ENCODE peak calls at places on chromosomes 13 and 19, in six cellular contexts. One of them, this sample, is unnamed.

GRCh38 chr13:99688776-99689175 is 187.5 kb downstream of the TM9SF2 start:
- DNase-seq in brain microvascular endothelial cell: no peak
- DNase-seq in body of pancreas: no peak
- DNase-seq in PC-3: no peak
- DNase-seq in tibial artery: no peak
- DNase-seq in GM12878: no peak
- DNase-seq in this sample: no peak

GRCh38 chr13:46803586-46803985 is 6.6 kb upstream of the ESD start:
- DNase-seq in PC-3: no peak
- DNase-seq in tibial artery: no peak
- DNase-seq in brain microvascular endothelial cell: peak
- DNase-seq in body of pancreas: no peak
- DNase-seq in GM12878: no peak
- DNase-seq in this sample: no peak

GRCh38 chr13:71866173-71867091 is 572 bp downstream of the DACH1 start:
- DNase-seq in PC-3: no peak
- DNase-seq in body of pancreas: peak
- DNase-seq in tibial artery: no peak
- DNase-seq in GM12878: no peak
- DNase-seq in brain microvascular endothelial cell: peak
- DNase-seq in this sample: no peak

GRCh38 chr19:50921391-50922315 is 10.5 kb upstream of the KLK4 start:
- DNase-seq in PC-3: peak
- DNase-seq in GM12878: no peak
- DNase-seq in body of pancreas: no peak
- DNase-seq in brain microvascular endothelial cell: no peak
- DNase-seq in tibial artery: no peak
- DNase-seq in this sample: no peak

GRCh38 chr13:77878186-77878585 is 40.4 kb downstream of the EDNRB start:
- DNase-seq in body of pancreas: no peak
- DNase-seq in PC-3: peak
- DNase-seq in tibial artery: no peak
- DNase-seq in brain microvascular endothelial cell: no peak
- DNase-seq in GM12878: no peak
- DNase-seq in this sample: no peak

GRCh38 chr13:110187501-110188161 is 119.3 kb downstream of the COL4A1 start:
- DNase-seq in body of pancreas: peak
- DNase-seq in tibial artery: no peak
- DNase-seq in PC-3: peak
- DNase-seq in GM12878: no peak
- DNase-seq in brain microvascular endothelial cell: peak
- DNase-seq in this sample: no peak

GRCh38 chr13:64078025-64078424 is 2662.4 kb upstream of the PCDH20 start:
- DNase-seq in brain microvascular endothelial cell: no peak
- DNase-seq in PC-3: no peak
- DNase-seq in body of pancreas: no peak
- DNase-seq in GM12878: no peak
- DNase-seq in tibial artery: no peak
- DNase-seq in this sample: no peak

GRCh38 chr13:94309576-94309975 is 169.9 kb downstream of the DCT start:
- DNase-seq in GM12878: no peak
- DNase-seq in PC-3: no peak
- DNase-seq in brain microvascular endothelial cell: no peak
- DNase-seq in tibial artery: no peak
- DNase-seq in body of pancreas: no peak
- DNase-seq in this sample: no peak

GRCh38 chr13:71786815-71787214 is 80.2 kb downstream of the DACH1 start:
- DNase-seq in tibial artery: no peak
- DNase-seq in body of pancreas: no peak
- DNase-seq in GM12878: no peak
- DNase-seq in PC-3: no peak
- DNase-seq in brain microvascular endothelial cell: no peak
- DNase-seq in this sample: no peak

GRCh38 chr19:5880604-5881078 is 10.3 kb upstream of the FUT5 start:
- DNase-seq in GM12878: no peak
- DNase-seq in tibial artery: no peak
- DNase-seq in PC-3: no peak
- DNase-seq in brain microvascular endothelial cell: peak
- DNase-seq in body of pancreas: peak
- DNase-seq in this sample: no peak

GRCh38 chr13:106573855-106574254 is 5.9 kb upstream of the ARGLU1 start:
- DNase-seq in brain microvascular endothelial cell: no peak
- DNase-seq in PC-3: no peak
- DNase-seq in tibial artery: peak
- DNase-seq in body of pancreas: no peak
- DNase-seq in GM12878: no peak
- DNase-seq in this sample: no peak

GRCh38 chr19:45035755-45036154 is 3.1 kb upstream of the CLASRP start:
- DNase-seq in GM12878: no peak
- DNase-seq in body of pancreas: no peak
- DNase-seq in PC-3: no peak
- DNase-seq in tibial artery: no peak
- DNase-seq in brain microvascular endothelial cell: no peak
- DNase-seq in this sample: no peak

GRCh38 chr19:45041125-45041524 is 2.3 kb downstream of the CLASRP start:
- DNase-seq in tibial artery: no peak
- DNase-seq in brain microvascular endothelial cell: no peak
- DNase-seq in PC-3: no peak
- DNase-seq in body of pancreas: no peak
- DNase-seq in GM12878: no peak
- DNase-seq in this sample: no peak

GRCh38 chr19:45037393-45038169 is 1.3 kb upstream of the CLASRP start:
- DNase-seq in PC-3: no peak
- DNase-seq in tibial artery: no peak
- DNase-seq in GM12878: no peak
- DNase-seq in body of pancreas: no peak
- DNase-seq in brain microvascular endothelial cell: no peak
- DNase-seq in this sample: no peak

GRCh38 chr19:45038931-45039893 is at the start of gene CLASRP:
- DNase-seq in GM12878: peak
- DNase-seq in brain microvascular endothelial cell: peak
- DNase-seq in body of pancreas: peak
- DNase-seq in tibial artery: peak
- DNase-seq in PC-3: peak
- DNase-seq in this sample: peak

GRCh38 chr19:45040059-45040767 is 1.4 kb downstream of the CLASRP start:
- DNase-seq in GM12878: no peak
- DNase-seq in body of pancreas: no peak
- DNase-seq in brain microvascular endothelial cell: no peak
- DNase-seq in PC-3: no peak
- DNase-seq in tibial artery: no peak
- DNase-seq in this sample: no peak
- TF ChIP-seq CTCF in GM12878: no peak
- TF ChIP-seq CTCF in body of pancreas: no peak
- TF ChIP-seq CTCF in brain microvascular endothelial cell: no peak
- TF ChIP-seq CTCF in PC-3: no peak
- TF ChIP-seq CTCF in tibial artery: no peak
- TF ChIP-seq CTCF in this sample: no peak

DNA sequence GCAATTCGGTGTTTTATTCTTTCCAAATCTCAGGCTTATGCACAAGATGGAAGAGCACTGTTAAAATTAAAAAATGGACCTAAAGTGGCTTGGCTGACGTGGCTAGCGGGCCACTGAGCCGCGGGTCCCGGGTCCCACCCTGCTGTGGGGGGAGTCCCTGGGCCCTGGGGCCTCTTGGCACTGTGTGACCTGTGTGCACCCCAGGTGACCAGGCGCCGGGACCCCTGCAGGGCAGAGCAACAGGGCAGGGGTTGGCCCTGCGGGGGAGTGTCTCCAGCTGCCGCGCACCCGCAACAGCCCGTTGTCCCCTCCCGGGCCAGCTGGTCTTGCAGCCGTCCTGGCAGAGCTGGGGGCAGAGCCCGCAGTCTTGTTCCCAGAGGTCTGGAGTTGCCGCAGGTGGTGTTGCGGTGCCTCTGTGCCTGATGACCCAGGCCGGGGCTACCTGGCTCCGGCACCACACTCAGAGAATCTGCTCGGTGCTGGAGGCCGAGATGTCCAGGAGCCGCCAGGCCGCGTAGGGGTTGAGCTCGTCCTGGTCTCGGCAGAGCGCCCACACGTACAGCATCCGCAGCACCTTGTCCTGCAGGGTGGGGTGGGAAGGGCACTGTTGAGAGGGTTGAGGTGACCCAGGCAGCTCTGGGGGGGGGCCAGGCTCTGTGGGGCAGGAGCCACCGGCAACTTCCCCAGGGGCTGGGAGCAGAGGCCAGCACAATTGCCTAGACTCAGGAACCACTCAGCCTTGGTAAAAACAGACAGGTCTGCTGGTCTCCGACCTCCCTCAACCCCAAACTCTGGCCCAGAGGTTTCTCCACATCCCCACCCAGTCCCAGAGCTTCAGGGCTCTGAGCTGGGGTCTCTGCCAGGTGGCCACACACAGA is 1.0 kb upstream of the CTXN1 start:
- DNase-seq in PC-3: no peak
- DNase-seq in tibial artery: no peak
- DNase-seq in body of pancreas: peak
- DNase-seq in brain microvascular endothelial cell: no peak
- DNase-seq in GM12878: no peak
- DNase-seq in this sample: no peak
- H3K4me3 ChIP-seq in PC-3: no peak
- H3K4me3 ChIP-seq in tibial artery: peak
- H3K4me3 ChIP-seq in body of pancreas: no peak
- H3K4me3 ChIP-seq in brain microvascular endothelial cell: no peak
- H3K4me3 ChIP-seq in GM12878: no peak
- H3K4me3 ChIP-seq in this sample: no peak

GRCh38 chr19:29260477-29261317 is 47.7 kb upstream of the UQCRFS1 start:
- DNase-seq in brain microvascular endothelial cell: no peak
- DNase-seq in body of pancreas: no peak
- DNase-seq in tibial artery: no peak
- DNase-seq in PC-3: no peak
- DNase-seq in GM12878: peak
- DNase-seq in this sample: no peak

GRCh38 chr19:29259867-29260281 is 46.9 kb upstream of the UQCRFS1 start:
- DNase-seq in PC-3: no peak
- DNase-seq in tibial artery: no peak
- DNase-seq in body of pancreas: no peak
- DNase-seq in GM12878: no peak
- DNase-seq in brain microvascular endothelial cell: no peak
- DNase-seq in this sample: no peak

GRCh38 chr19:29256516-29256915 is 43.6 kb upstream of the UQCRFS1 start:
- DNase-seq in GM12878: no peak
- DNase-seq in brain microvascular endothelial cell: no peak
- DNase-seq in PC-3: no peak
- DNase-seq in body of pancreas: no peak
- DNase-seq in tibial artery: no peak
- DNase-seq in this sample: no peak

GRCh38 chr19:29262085-29262484 is 49.1 kb upstream of the UQCRFS1 start:
- DNase-seq in tibial artery: no peak
- DNase-seq in brain microvascular endothelial cell: no peak
- DNase-seq in body of pancreas: no peak
- DNase-seq in GM12878: no peak
- DNase-seq in PC-3: no peak
- DNase-seq in this sample: no peak

GRCh38 chr19:29259153-29259552 is 46.2 kb upstream of the UQCRFS1 start:
- DNase-seq in tibial artery: no peak
- DNase-seq in PC-3: no peak
- DNase-seq in brain microvascular endothelial cell: no peak
- DNase-seq in body of pancreas: no peak
- DNase-seq in GM12878: no peak
- DNase-seq in this sample: no peak
- TF ChIP-seq CTCF in tibial artery: no peak
- TF ChIP-seq CTCF in PC-3: peak
- TF ChIP-seq CTCF in brain microvascular endothelial cell: peak
- TF ChIP-seq CTCF in body of pancreas: no peak
- TF ChIP-seq CTCF in GM12878: peak
- TF ChIP-seq CTCF in this sample: peak

GRCh38 chr19:18775586-18776287 is 15.4 kb downstream of the COMP start:
- DNase-seq in GM12878: no peak
- DNase-seq in PC-3: peak
- DNase-seq in tibial artery: no peak
- DNase-seq in body of pancreas: no peak
- DNase-seq in brain microvascular endothelial cell: peak
- DNase-seq in this sample: no peak
- H3K4me3 ChIP-seq in GM12878: no peak
- H3K4me3 ChIP-seq in PC-3: no peak
- H3K4me3 ChIP-seq in tibial artery: no peak
- H3K4me3 ChIP-seq in body of pancreas: no peak
- H3K4me3 ChIP-seq in brain microvascular endothelial cell: no peak
- H3K4me3 ChIP-seq in this sample: no peak

GRCh38 chr13:103134271-103134670 is 68.1 kb upstream of the SLC10A2 start:
- DNase-seq in body of pancreas: no peak
- DNase-seq in GM12878: peak
- DNase-seq in brain microvascular endothelial cell: no peak
- DNase-seq in tibial artery: no peak
- DNase-seq in PC-3: no peak
- DNase-seq in this sample: no peak

GRCh38 chr13:103142091-103142594 is 75.9 kb upstream of the SLC10A2 start:
- DNase-seq in brain microvascular endothelial cell: no peak
- DNase-seq in GM12878: no peak
- DNase-seq in body of pancreas: no peak
- DNase-seq in tibial artery: no peak
- DNase-seq in PC-3: no peak
- DNase-seq in this sample: no peak

GRCh38 chr13:103145476-103145875 is 79.3 kb upstream of the SLC10A2 start:
- DNase-seq in tibial artery: no peak
- DNase-seq in GM12878: no peak
- DNase-seq in body of pancreas: no peak
- DNase-seq in PC-3: no peak
- DNase-seq in brain microvascular endothelial cell: peak
- DNase-seq in this sample: no peak

GRCh38 chr13:103140001-103140671 is 73.9 kb upstream of the SLC10A2 start:
- DNase-seq in PC-3: peak
- DNase-seq in brain microvascular endothelial cell: peak
- DNase-seq in tibial artery: no peak
- DNase-seq in body of pancreas: no peak
- DNase-seq in GM12878: peak
- DNase-seq in this sample: peak
- TF ChIP-seq CTCF in PC-3: peak
- TF ChIP-seq CTCF in brain microvascular endothelial cell: peak
- TF ChIP-seq CTCF in tibial artery: no peak
- TF ChIP-seq CTCF in body of pancreas: peak
- TF ChIP-seq CTCF in GM12878: peak
- TF ChIP-seq CTCF in this sample: peak

GRCh38 chr13:113488283-113488682 is 2.2 kb downstream of the DCUN1D2 start:
- DNase-seq in GM12878: no peak
- DNase-seq in PC-3: no peak
- DNase-seq in tibial artery: no peak
- DNase-seq in brain microvascular endothelial cell: no peak
- DNase-seq in body of pancreas: no peak
- DNase-seq in this sample: no peak
- H3K4me3 ChIP-seq in GM12878: peak
- H3K4me3 ChIP-seq in PC-3: peak
- H3K4me3 ChIP-seq in tibial artery: no peak
- H3K4me3 ChIP-seq in brain microvascular endothelial cell: no peak
- H3K4me3 ChIP-seq in body of pancreas: no peak
- H3K4me3 ChIP-seq in this sample: peak

This sample was measured in HFF-Myc.